ENCODE peak calls at places on chromosomes 16 and 17, in seven cellular contexts. Q is ovary, D is right atrium auricular region, E is NT2/D1, O is Caco-2, J is hepatocyte, U is transverse colon. B is an unnamed sample.

GRCh38 chr16:27829975-27830374 is 233.5 kb downstream of the GSG1L start:
- DNase-seq in E (no peak), J (no peak), D (no peak), U (no peak), O (no peak), Q (no peak), B (no peak)

GRCh38 chr16:82368041-82368440 is 198.0 kb upstream of the MPHOSPH6 start:
- DNase-seq in O (peak; percentile 62), U (no peak), Q (no peak), E (peak; percentile 50), D (no peak), J (peak; percentile 57), B (peak; percentile 79)

GRCh38 chr16:46972429-46972970 is 974 bp downstream of the DNAJA2 start:
- DNase-seq in E (no peak), Q (no peak), J (peak; percentile 32), U (no peak), O (no peak), D (no peak), B (peak; percentile 76)

GRCh38 chr17:66373944-66374817 is 71.8 kb downstream of the PRKCA start:
- DNase-seq in Q (no peak), E (no peak), O (no peak), D (no peak), U (peak; percentile 29), J (peak; percentile 25), B (no peak)

GRCh38 chr17:61714300-61714699 is 123.3 kb upstream of the NACA2 start:
- DNase-seq in D (no peak), E (no peak), Q (no peak), O (no peak), J (no peak), U (no peak), B (no peak)

GRCh38 chr17:7004398-7005253 is 7.8 kb upstream of the RNASEK start:
- DNase-seq in D (no peak), E (no peak), O (no peak), U (no peak), J (peak; percentile 78), Q (no peak), B (peak; percentile 92)

GRCh38 chr17:57195790-57196460 is 60.4 kb upstream of the MSI2 start:
- DNase-seq in E (no peak), D (no peak), J (no peak), O (no peak), Q (no peak), U (no peak), B (no peak)

GRCh38 chr16:24493859-24494258 is 45.5 kb upstream of the RBBP6 start:
- DNase-seq in O (no peak), U (no peak), E (no peak), J (no peak), Q (no peak), D (no peak), B (no peak)

GRCh38 chr17:17567631-17568030 is 23.9 kb downstream of the PEMT start:
- DNase-seq in D (peak; percentile 77), U (no peak), Q (peak; percentile 71), J (peak; percentile 59), E (no peak), O (no peak), B (no peak)

GRCh38 chr17:27975146-27976011 is 67.1 kb upstream of the NLK start:
- DNase-seq in O (no peak), Q (no peak), D (no peak), J (no peak), U (no peak), E (no peak), B (no peak)

GRCh38 chr16:68069511-68070248 is 15.5 kb upstream of the NFATC3 start:
- DNase-seq in E (no peak), Q (no peak), J (no peak), U (peak; percentile 78), D (no peak), O (no peak), B (no peak)

GRCh38 chr17:2011421-2012371 is 13.4 kb downstream of the RTN4RL1 start:
- DNase-seq in U (peak; percentile 68), J (no peak), D (peak; percentile 67), E (no peak), O (no peak), Q (no peak), B (no peak)

GRCh38 chr16:87487361-87487924 is 5.4 kb downstream of the ZCCHC14 start:
- DNase-seq in O (peak; percentile 80), Q (peak; percentile 29), U (peak; percentile 85), J (peak; percentile 72), D (peak; percentile 84), E (no peak), B (no peak)

GRCh38 chr17:76722279-76722678 is 4.1 kb downstream of the JMJD6 start:
- DNase-seq in D (no peak), U (no peak), Q (no peak), O (no peak), E (no peak), J (no peak), B (no peak)

GRCh38 chr17:79287743-79288142 is 213.1 kb downstream of the ENGASE start:
- DNase-seq in J (no peak), E (no peak), Q (no peak), D (no peak), O (no peak), U (no peak), B (no peak)
- H3K27me3 ChIP-seq in J (peaks cover 11% of the 10 kb centered on the region), E (peaks cover 20% of the 10 kb centered on the region), Q (no peaks in the 10 kb centered on the region), D (no peaks in the 10 kb centered on the region), O (no peaks in the 10 kb centered on the region), U (no peaks in the 10 kb centered on the region), B (no peaks in the 10 kb centered on the region)

GRCh38 chr17:8019665-8020064 is 17.2 kb downstream of the GUCY2D start:
- DNase-seq in D (no peak), J (no peak), Q (no peak), E (no peak), U (no peak), O (no peak), B (no peak)
- H3K27me3 ChIP-seq in D (no peaks in the 10 kb centered on the region), J (no peaks in the 10 kb centered on the region), Q (no peaks in the 10 kb centered on the region), E (peaks cover 15% of the 10 kb centered on the region), U (peaks cover 17% of the 10 kb centered on the region), O (no peaks in the 10 kb centered on the region), B (no peaks in the 10 kb centered on the region)

DNA sequence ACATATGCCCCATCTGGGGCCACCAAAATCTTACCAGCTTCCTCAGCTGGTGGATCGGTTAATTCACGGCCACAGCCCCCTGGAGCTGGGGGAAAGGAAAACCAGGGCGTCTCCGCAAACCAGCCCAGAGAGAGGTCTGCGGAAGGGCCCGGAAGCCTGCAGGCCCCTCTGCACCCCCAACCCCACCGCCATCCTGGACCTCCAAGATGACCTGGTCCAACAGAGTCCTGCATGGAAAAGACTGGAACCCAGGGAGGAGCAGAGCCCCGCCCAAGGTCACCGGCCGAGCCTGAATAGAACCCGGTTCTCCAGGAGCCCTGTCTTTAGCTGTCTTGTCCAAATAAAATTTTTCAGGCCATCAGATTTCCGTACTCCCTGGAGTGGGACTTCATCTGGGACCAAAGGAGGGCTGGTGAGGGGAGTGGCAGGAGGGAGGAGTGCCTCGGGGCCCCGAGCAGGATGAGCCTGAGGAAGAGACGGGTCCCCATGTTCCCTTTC is 37.4 kb upstream of the NDRG4 start:
- DNase-seq in U (no peak), E (no peak), Q (no peak), J (no peak), O (no peak), D (no peak), B (no peak)
- H3K27me3 ChIP-seq in U (peaks cover 62% of the 10 kb centered on the region), E (peaks cover 58% of the 10 kb centered on the region), Q (no peaks in the 10 kb centered on the region), J (peaks cover 67% of the 10 kb centered on the region), O (peaks cover 3% of the 10 kb centered on the region), D (no peaks in the 10 kb centered on the region), B (no peaks in the 10 kb centered on the region)

GRCh38 chr17:81656118-81656743 is at the start of gene PDE6G:
- DNase-seq in J (no peak), D (no peak), E (no peak), Q (no peak), U (no peak), O (no peak), B (no peak)

GRCh38 chr17:81650951-81651350 is 5.4 kb downstream of the PDE6G start:
- DNase-seq in U (no peak), D (no peak), Q (no peak), O (no peak), E (no peak), J (no peak), B (no peak)

GRCh38 chr17:81655378-81656117 is 794 bp downstream of the PDE6G start:
- DNase-seq in J (no peak), D (no peak), O (no peak), U (no peak), Q (no peak), E (no peak), B (no peak)

GRCh38 chr17:81651692-81652091 is 4.7 kb downstream of the PDE6G start:
- DNase-seq in J (no peak), U (no peak), O (no peak), D (no peak), E (no peak), Q (no peak), B (no peak)

GRCh38 chr17:81652901-81653771 is 3.2 kb downstream of the PDE6G start:
- DNase-seq in D (no peak), Q (no peak), J (no peak), E (no peak), O (no peak), U (no peak), B (no peak)
- H3K27me3 ChIP-seq in D (peaks cover 4% of the 10 kb centered on the region), Q (peaks cover 14% of the 10 kb centered on the region), J (peaks cover 4% of the 10 kb centered on the region), E (peaks cover 9% of the 10 kb centered on the region), O (no peaks in the 10 kb centered on the region), U (peaks cover 42% of the 10 kb centered on the region), B (no peaks in the 10 kb centered on the region)

DNA sequence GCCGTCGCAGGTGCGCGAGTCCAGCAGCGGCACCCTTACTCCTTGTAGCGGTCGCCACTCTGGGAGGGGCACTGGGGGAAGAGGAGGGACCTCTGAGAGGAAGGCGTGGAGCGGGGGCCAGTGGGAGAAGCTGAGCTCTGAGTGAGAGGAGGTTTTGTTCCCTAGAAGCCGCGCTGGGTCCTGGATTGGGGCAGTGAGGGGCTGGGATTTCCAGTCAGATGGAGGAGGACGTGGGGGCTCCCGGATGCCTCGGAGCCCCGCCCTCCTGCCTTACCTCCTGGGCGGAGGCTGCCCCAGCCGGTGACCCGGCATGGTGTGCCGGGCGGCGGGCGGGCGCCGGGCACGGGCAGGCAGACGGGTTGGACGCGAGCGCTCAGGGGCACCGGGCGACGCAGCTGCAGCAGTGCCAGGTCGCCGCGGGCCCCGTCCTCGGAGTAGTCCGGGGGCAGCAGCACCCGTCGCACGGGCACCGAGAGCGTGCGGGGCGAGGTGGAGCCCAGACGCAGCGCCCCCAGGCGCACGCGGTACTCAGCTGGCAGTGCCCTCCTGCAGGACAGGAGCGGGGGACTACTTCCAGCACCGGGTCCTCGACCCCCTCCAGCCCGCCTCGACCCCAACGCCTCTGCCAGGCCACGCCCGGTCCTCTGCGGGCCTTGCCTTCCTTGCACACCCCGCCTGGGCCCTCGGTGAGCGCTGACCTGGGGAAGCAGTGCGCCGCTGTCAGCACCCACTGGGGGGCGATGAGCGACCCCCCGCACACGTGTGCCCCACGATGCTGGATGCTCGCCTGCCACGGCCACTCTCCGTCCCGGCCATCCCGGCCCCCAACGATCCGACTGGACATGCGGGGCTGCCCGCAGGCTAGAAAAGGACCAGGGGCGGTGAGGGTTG is 2.0 kb downstream of the PRSS33 start:
- DNase-seq in J (no peak), E (no peak), U (peak; percentile 33), D (no peak), Q (no peak), O (no peak), B (no peak)
- H3K27me3 ChIP-seq in J (no peaks in the 10 kb centered on the region), E (no peaks in the 10 kb centered on the region), U (peaks cover 46% of the 10 kb centered on the region), D (peaks cover 4% of the 10 kb centered on the region), Q (no peaks in the 10 kb centered on the region), O (no peaks in the 10 kb centered on the region), B (no peaks in the 10 kb centered on the region)

B was measured in Karpas-422.